ENCODE peak calls at places on chromosome 1, in ten cellular contexts. One of them, this sample, is unnamed.

GRCh38 chr1:170618418-170618817 is 45.5 kb upstream of the PRRX1 start:
- DNase-seq in MCF 10A: no peak
- DNase-seq in heart right ventricle: no peak
- DNase-seq in stimulated activated CD4-positive, alpha-beta T cell treated with anti-CD3 and anti-CD28 coated beads, Interleukin-15, amount 100 ng/mL, for 1 hour: no peak
- DNase-seq in effector memory CD8-positive, alpha-beta T cell: no peak
- DNase-seq in suprapubic skin: no peak
- DNase-seq in uterus: no peak
- DNase-seq in HTR-8/SVneo: no peak
- DNase-seq in NCI-H2029: no peak
- DNase-seq in WTC11: no peak
- DNase-seq in this sample: no peak

GRCh38 chr1:172135076-172135672 is 285.3 kb upstream of the C1orf105 start:
- DNase-seq in heart right ventricle: no peak
- DNase-seq in WTC11: peak
- DNase-seq in suprapubic skin: no peak
- DNase-seq in effector memory CD8-positive, alpha-beta T cell: peak
- DNase-seq in uterus: no peak
- DNase-seq in stimulated activated CD4-positive, alpha-beta T cell treated with anti-CD3 and anti-CD28 coated beads, Interleukin-15, amount 100 ng/mL, for 1 hour: no peak
- DNase-seq in MCF 10A: peak
- DNase-seq in NCI-H2029: no peak
- DNase-seq in HTR-8/SVneo: no peak
- DNase-seq in this sample: no peak

GRCh38 chr1:150649441-150649840 is 20.0 kb upstream of the ENSA start:
- DNase-seq in NCI-H2029: no peak
- DNase-seq in heart right ventricle: no peak
- DNase-seq in WTC11: no peak
- DNase-seq in effector memory CD8-positive, alpha-beta T cell: no peak
- DNase-seq in stimulated activated CD4-positive, alpha-beta T cell treated with anti-CD3 and anti-CD28 coated beads, Interleukin-15, amount 100 ng/mL, for 1 hour: no peak
- DNase-seq in uterus: no peak
- DNase-seq in MCF 10A: no peak
- DNase-seq in HTR-8/SVneo: no peak
- DNase-seq in suprapubic skin: no peak
- DNase-seq in this sample: no peak

GRCh38 chr1:9960705-9961562 is 17.7 kb downstream of the NMNAT1 start:
- DNase-seq in suprapubic skin: no peak
- DNase-seq in effector memory CD8-positive, alpha-beta T cell: no peak
- DNase-seq in uterus: no peak
- DNase-seq in WTC11: peak
- DNase-seq in heart right ventricle: no peak
- DNase-seq in stimulated activated CD4-positive, alpha-beta T cell treated with anti-CD3 and anti-CD28 coated beads, Interleukin-15, amount 100 ng/mL, for 1 hour: no peak
- DNase-seq in MCF 10A: peak
- DNase-seq in NCI-H2029: peak
- DNase-seq in HTR-8/SVneo: peak
- DNase-seq in this sample: peak

GRCh38 chr1:235199441-235199840 is 38.4 kb upstream of the RBM34 start:
- DNase-seq in MCF 10A: peak
- DNase-seq in suprapubic skin: no peak
- DNase-seq in WTC11: peak
- DNase-seq in HTR-8/SVneo: peak
- DNase-seq in NCI-H2029: no peak
- DNase-seq in stimulated activated CD4-positive, alpha-beta T cell treated with anti-CD3 and anti-CD28 coated beads, Interleukin-15, amount 100 ng/mL, for 1 hour: no peak
- DNase-seq in uterus: no peak
- DNase-seq in effector memory CD8-positive, alpha-beta T cell: no peak
- DNase-seq in heart right ventricle: no peak
- DNase-seq in this sample: no peak

GRCh38 chr1:104787866-104788510 is 1038.3 kb downstream of the AMY1C start:
- DNase-seq in NCI-H2029: no peak
- DNase-seq in WTC11: no peak
- DNase-seq in stimulated activated CD4-positive, alpha-beta T cell treated with anti-CD3 and anti-CD28 coated beads, Interleukin-15, amount 100 ng/mL, for 1 hour: no peak
- DNase-seq in effector memory CD8-positive, alpha-beta T cell: no peak
- DNase-seq in MCF 10A: no peak
- DNase-seq in uterus: no peak
- DNase-seq in suprapubic skin: no peak
- DNase-seq in HTR-8/SVneo: no peak
- DNase-seq in heart right ventricle: no peak
- DNase-seq in this sample: no peak

GRCh38 chr1:94773296-94773809 is 46.8 kb upstream of the SLC44A3 start:
- DNase-seq in MCF 10A: no peak
- DNase-seq in uterus: no peak
- DNase-seq in NCI-H2029: no peak
- DNase-seq in HTR-8/SVneo: no peak
- DNase-seq in WTC11: no peak
- DNase-seq in stimulated activated CD4-positive, alpha-beta T cell treated with anti-CD3 and anti-CD28 coated beads, Interleukin-15, amount 100 ng/mL, for 1 hour: no peak
- DNase-seq in effector memory CD8-positive, alpha-beta T cell: no peak
- DNase-seq in heart right ventricle: no peak
- DNase-seq in suprapubic skin: no peak
- DNase-seq in this sample: no peak

GRCh38 chr1:7042322-7043231 is 257.3 kb downstream of the CAMTA1 start:
- DNase-seq in heart right ventricle: no peak
- DNase-seq in MCF 10A: peak
- DNase-seq in suprapubic skin: no peak
- DNase-seq in effector memory CD8-positive, alpha-beta T cell: no peak
- DNase-seq in uterus: no peak
- DNase-seq in WTC11: peak
- DNase-seq in stimulated activated CD4-positive, alpha-beta T cell treated with anti-CD3 and anti-CD28 coated beads, Interleukin-15, amount 100 ng/mL, for 1 hour: no peak
- DNase-seq in NCI-H2029: peak
- DNase-seq in HTR-8/SVneo: peak
- DNase-seq in this sample: no peak

GRCh38 chr1:55244476-55245109 is 29.4 kb upstream of the USP24 start:
- DNase-seq in NCI-H2029: no peak
- DNase-seq in WTC11: no peak
- DNase-seq in suprapubic skin: no peak
- DNase-seq in effector memory CD8-positive, alpha-beta T cell: no peak
- DNase-seq in heart right ventricle: no peak
- DNase-seq in stimulated activated CD4-positive, alpha-beta T cell treated with anti-CD3 and anti-CD28 coated beads, Interleukin-15, amount 100 ng/mL, for 1 hour: no peak
- DNase-seq in HTR-8/SVneo: no peak
- DNase-seq in uterus: no peak
- DNase-seq in MCF 10A: peak
- DNase-seq in this sample: no peak